ENCODE peak calls at places on chromosome 11, in seven cellular contexts. S, H, I, K, R, Z and W are unnamed samples.

GRCh38 chr11:83044958-83045712 is 26.6 kb downstream of the RAB30 start:
- DNase-seq in Z (peak; percentile 86), H (no peak), S (peak; percentile 36), R (no peak), K (no peak), I (no peak), W (no peak)

GRCh38 chr11:9574806-9575530 is 1.5 kb downstream of the WEE1 start:
- DNase-seq in Z (peak; percentile 84), S (peak; percentile 73), R (peak; percentile 36), H (no peak), K (no peak), I (peak; percentile 49), W (no peak)

GRCh38 chr11:46270707-46271106 is 6.8 kb upstream of the CREB3L1 start:
- DNase-seq in Z (no peak), I (no peak), R (no peak), H (no peak), S (no peak), K (no peak), W (no peak)

GRCh38 chr11:128522063-128522942 is 65.1 kb downstream of the ETS1 start:
- DNase-seq in H (peak; percentile 86), I (peak; percentile 94), R (peak; percentile 67), K (peak; percentile 69), S (peak; percentile 92), Z (peak; percentile 87), W (peak; percentile 88)

GRCh38 chr11:9462172-9462799 is 1.5 kb downstream of the ZNF143 start:
- DNase-seq in R (no peak), S (no peak), Z (no peak), K (no peak), I (no peak), H (no peak), W (no peak)

GRCh38 chr11:125192194-125192593 is 27.6 kb downstream of the PKNOX2 start:
- DNase-seq in K (no peak), R (no peak), Z (no peak), S (no peak), I (no peak), H (no peak), W (no peak)

GRCh38 chr11:2267871-2268825 is 2.2 kb downstream of the ASCL2 start:
- DNase-seq in R (no peak), H (no peak), I (peak; percentile 36), S (no peak), Z (no peak), K (no peak), W (no peak)

GRCh38 chr11:43419460-43419859 is 60.7 kb downstream of the TTC17 start:
- DNase-seq in K (no peak), Z (peak; percentile 44), R (no peak), H (no peak), S (peak; percentile 1), I (peak; percentile 26), W (no peak)

GRCh38 chr11:46492540-46492939 is 101.0 kb upstream of the CHRM4 start:
- DNase-seq in I (no peak), S (no peak), Z (no peak), H (no peak), K (no peak), R (no peak), W (no peak)

GRCh38 chr11:118547132-118547531 is 16.1 kb downstream of the TMEM25 start:
- DNase-seq in S (no peak), K (no peak), H (no peak), R (no peak), Z (no peak), I (no peak), W (no peak)

GRCh38 chr11:79708319-79708928 is 267.6 kb upstream of the TENM4 start:
- DNase-seq in H (no peak), K (no peak), I (peak; percentile 60), S (peak; percentile 49), R (peak; percentile 21), Z (peak; percentile 31), W (no peak)

GRCh38 chr11:9717040-9717357 is 53.1 kb downstream of the SWAP70 start:
- DNase-seq in R (no peak), H (no peak), S (no peak), Z (no peak), K (no peak), I (no peak), W (no peak)

GRCh38 chr11:84740050-84740449 is 887.1 kb downstream of the DLG2 start:
- DNase-seq in I (peak; percentile 15), H (no peak), R (no peak), S (no peak), K (no peak), Z (no peak), W (no peak)

GRCh38 chr11:2891901-2892214 is 6.3 kb upstream of the CDKN1C start:
- DNase-seq in Z (no peak), I (no peak), S (no peak), R (no peak), K (peak; percentile 38), H (no peak), W (no peak)

GRCh38 chr11:106281455-106282173 is 204.2 kb downstream of the AASDHPPT start:
- DNase-seq in H (no peak), Z (peak; percentile 34), K (no peak), S (no peak), I (no peak), R (no peak), W (peak; percentile 4)

GRCh38 chr11:46382644-46383403 is 1.4 kb downstream of the MDK start:
- DNase-seq in I (peak; percentile 63), K (no peak), Z (peak; percentile 75), S (no peak), R (peak; percentile 55), H (no peak), W (no peak)

GRCh38 chr11:63017306-63017974 is 1.8 kb upstream of the SLC22A8 start:
- DNase-seq in Z (no peak), H (no peak), R (no peak), S (peak; percentile 4), I (no peak), K (no peak), W (no peak)

GRCh38 chr11:126547161-126547560 is 191.7 kb downstream of the ST3GAL4 start:
- DNase-seq in S (no peak), H (no peak), R (no peak), K (no peak), Z (no peak), I (no peak), W (no peak)

GRCh38 chr11:64062185-64063039 is 26.7 kb downstream of the FLRT1 start:
- DNase-seq in I (no peak), R (no peak), S (no peak), K (no peak), Z (no peak), H (no peak), W (no peak)

GRCh38 chr11:62260261-62260953 is 9.6 kb upstream of the SCGB2A2 start:
- DNase-seq in S (no peak), H (no peak), K (no peak), R (no peak), I (no peak), Z (no peak), W (no peak)

GRCh38 chr11:26247340-26247739 is 84.6 kb upstream of the ANO3 start:
- DNase-seq in S (no peak), I (no peak), H (no peak), K (no peak), R (no peak), Z (no peak), W (no peak)

GRCh38 chr11:66388746-66389386 is 17.3 kb upstream of the SLC29A2 start:
- DNase-seq in R (peak; percentile 37), I (peak; percentile 66), K (peak; percentile 54), H (peak; percentile 41), Z (peak; percentile 80), S (peak; percentile 64), W (peak; percentile 29)

GRCh38 chr11:74710291-74710938 is 20.8 kb downstream of the CHRDL2 start:
- DNase-seq in I (no peak), R (no peak), S (no peak), H (no peak), Z (no peak), K (no peak), W (no peak)

GRCh38 chr11:92607969-92608711 is 361.3 kb upstream of the MTNR1B start:
- DNase-seq in R (no peak), K (no peak), H (no peak), I (no peak), S (no peak), Z (no peak), W (no peak)

GRCh38 chr11:108616549-108616948 is 23.0 kb upstream of the EXPH5 start:
- DNase-seq in S (no peak), Z (peak; percentile 88), K (no peak), R (no peak), I (no peak), H (no peak), W (no peak)